ENCODE peak calls at places on chromosomes 11 and 22, in six cellular contexts. M is iPS DF 6.9; V is RWPE2; F is prostate gland; E is CD4-positive, CD25-positive, alpha-beta regulatory T cell; O is ovary. P is an unnamed sample.

GRCh38 chr22:42116848-42117424 is 13.7 kb downstream of the CYP2D6 start:
- DNase-seq in M (no peak), V (no peak), F (no peak), E (no peak), O (no peak), P (no peak)

GRCh38 chr11:117200813-117201515 is 1.8 kb downstream of the TAGLN start:
- DNase-seq in M (no peak), V (no peak), F (no peak), E (no peak), O (peak; percentile 20), P (no peak)

GRCh38 chr11:65662247-65662801 is 392 bp downstream of the RELA start:
- DNase-seq in M (no peak), V (no peak), F (no peak), E (no peak), O (peak; percentile 47), P (no peak)

GRCh38 chr11:115673720-115674119 is 169.5 kb upstream of the CADM1 start:
- DNase-seq in M (no peak), V (no peak), F (no peak), E (no peak), O (no peak), P (no peak)

GRCh38 chr11:2301631-2302272 is at the start of the genes C11orf21 and TSPAN32:
- DNase-seq in M (no peak), V (no peak), F (no peak), E (peak; percentile 63), O (no peak), P (no peak)

GRCh38 chr11:113121746-113122145 is 160.5 kb downstream of the NCAM1 start:
- DNase-seq in M (no peak), V (no peak), F (no peak), E (no peak), O (no peak), P (no peak)

GRCh38 chr11:113904379-113905101 is at the start of gene HTR3B:
- DNase-seq in M (no peak), V (no peak), F (no peak), E (no peak), O (no peak), P (no peak)

GRCh38 chr22:33076368-33076767 is 18.2 kb upstream of the SYN3 start:
- DNase-seq in M (no peak), V (no peak), F (no peak), E (no peak), O (no peak), P (no peak)

GRCh38 chr11:119322360-119322739 is 5.4 kb upstream of the MCAM start:
- DNase-seq in M (no peak), V (no peak), F (no peak), E (no peak), O (no peak), P (no peak)

GRCh38 chr11:65639623-65640482 is 2.0 kb downstream of the SIPA1 start:
- DNase-seq in M (no peak), V (no peak), F (no peak), E (peak; percentile 85), O (no peak), P (peak; percentile 35)

GRCh38 chr11:14905104-14906033 is 13.3 kb upstream of the CYP2R1 start:
- DNase-seq in M (no peak), V (no peak), F (peak; percentile 19), E (peak; percentile 83), O (peak; percentile 21), P (peak; percentile 80)

GRCh38 chr11:12889243-12889642 is 119.9 kb upstream of the RASSF10 start:
- DNase-seq in M (no peak), V (no peak), F (no peak), E (no peak), O (peak; percentile 57), P (no peak)

GRCh38 chr11:87740968-87741367 is 434.3 kb downstream of the RAB38 start:
- DNase-seq in M (no peak), V (no peak), F (no peak), E (no peak), O (no peak), P (no peak)

GRCh38 chr22:19357270-19358105 is 66.0 kb upstream of the CLTCL1 start:
- DNase-seq in M (no peak), V (no peak), F (no peak), E (no peak), O (no peak), P (no peak)

GRCh38 chr11:67054851-67055523 is 1.7 kb upstream of the RHOD start:
- DNase-seq in M (no peak), V (peak; percentile 94), F (no peak), E (no peak), O (peak; percentile 40), P (peak; percentile 91)

GRCh38 chr11:111612211-111612610 is 10.0 kb downstream of the SIK2 start:
- DNase-seq in M (no peak), V (no peak), F (no peak), E (no peak), O (no peak), P (no peak)

GRCh38 chr11:83836883-83837654 is 550.9 kb upstream of the CCDC90B start:
- DNase-seq in M (peak; percentile 58), V (no peak), F (peak; percentile 8), E (no peak), O (peak; percentile 19), P (no peak)

GRCh38 chr11:34209809-34210208 is 104.4 kb downstream of the NAT10 start:
- DNase-seq in M (no peak), V (no peak), F (no peak), E (no peak), O (no peak), P (no peak)

GRCh38 chr11:34251640-34251980 is 106.2 kb downstream of the ABTB2 start:
- DNase-seq in M (no peak), V (no peak), F (no peak), E (no peak), O (no peak), P (no peak)

GRCh38 chr11:31262761-31263160 is 106.8 kb downstream of the DCDC1 start:
- DNase-seq in M (no peak), V (no peak), F (no peak), E (no peak), O (no peak), P (no peak)

GRCh38 chr11:65041206-65042035 is at the start of gene SAC3D1:
- DNase-seq in M (no peak), V (no peak), F (no peak), E (peak; percentile 78), O (no peak), P (peak; percentile 63)

GRCh38 chr11:69630009-69630870 is 10.7 kb upstream of the CCND1 start:
- DNase-seq in M (no peak), V (no peak), F (no peak), E (no peak), O (no peak), P (no peak)

GRCh38 chr22:43131773-43132501 is 11.3 kb downstream of the MCAT start:
- DNase-seq in M (no peak), V (no peak), F (no peak), E (no peak), O (no peak), P (no peak)

GRCh38 chr11:102653744-102654291 is 28.7 kb upstream of the MMP20 start:
- DNase-seq in M (no peak), V (no peak), F (no peak), E (no peak), O (no peak), P (no peak)

GRCh38 chr11:117814766-117815261 is 9.7 kb downstream of the FXYD2 start:
- DNase-seq in M (no peak), V (no peak), F (peak; percentile 46), E (peak; percentile 80), O (no peak), P (peak; percentile 58)

GRCh38 chr11:62604460-62605130 is 2.9 kb upstream of the MTA2 start:
- DNase-seq in M (no peak), V (no peak), F (no peak), E (no peak), O (no peak), P (no peak)

DNA sequence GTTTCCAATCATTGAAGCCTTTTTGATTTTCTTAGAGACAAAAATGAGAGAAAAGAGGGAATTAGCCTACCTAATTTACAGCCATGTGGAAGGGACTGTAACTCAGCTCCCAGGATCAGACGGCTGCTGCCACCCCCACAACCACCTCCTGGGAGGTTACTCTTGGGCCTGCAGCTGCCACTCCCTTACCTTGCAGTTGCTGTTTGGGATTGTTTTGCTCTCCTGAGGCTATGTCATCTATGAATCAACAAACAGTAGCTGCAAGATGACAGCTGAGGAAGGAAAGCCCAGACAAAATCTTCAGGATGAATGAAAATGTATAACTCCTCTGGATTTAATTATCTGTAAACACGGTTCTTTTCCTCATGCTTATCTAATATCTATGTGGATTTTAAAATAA is 28.0 kb upstream of the ZC3H12C start:
- DNase-seq in M (no peak), V (no peak), F (no peak), E (no peak), O (no peak), P (no peak)
- H3K4me3 ChIP-seq in M (no peak overlapping the region), V (no peak overlapping the region), F (no peak overlapping the region), E (no peak overlapping the region), O (no peak overlapping the region), P (no peak overlapping the region)

GRCh38 chr11:73971175-73971719 is 11.4 kb downstream of the UCP2 start:
- DNase-seq in M (no peak), V (no peak), F (no peak), E (no peak), O (no peak), P (peak; percentile 20)

GRCh38 chr11:73974611-73975478 is 7.8 kb downstream of the UCP2 start:
- DNase-seq in M (no peak), V (no peak), F (no peak), E (no peak), O (no peak), P (no peak)

GRCh38 chr11:73975479-73975757 is 7.2 kb downstream of the UCP2 start:
- DNase-seq in M (no peak), V (no peak), F (no peak), E (no peak), O (no peak), P (no peak)

GRCh38 chr11:73972187-73972586 is 10.5 kb downstream of the UCP2 start:
- DNase-seq in M (no peak), V (no peak), F (no peak), E (no peak), O (no peak), P (no peak)

GRCh38 chr11:73972620-73973449 is 9.8 kb downstream of the UCP2 start:
- DNase-seq in M (no peak), V (no peak), F (no peak), E (no peak), O (no peak), P (no peak)
- H3K27ac ChIP-seq in M (no peak overlapping the region), V (no peak overlapping the region), F (no peak overlapping the region), E (peak overlapping the region; percentile 97), O (no peak overlapping the region), P (no peak overlapping the region)

GRCh38 chr11:68215524-68216170 is 2.6 kb upstream of the KMT5B start:
- DNase-seq in M (no peak), V (no peak), F (no peak), E (no peak), O (no peak), P (peak; percentile 39)
- H3K4me3 ChIP-seq in M (no peak overlapping the region), V (no peak overlapping the region), F (no peak overlapping the region), E (no peak overlapping the region), O (no peak overlapping the region), P (no peak overlapping the region)

DNA sequence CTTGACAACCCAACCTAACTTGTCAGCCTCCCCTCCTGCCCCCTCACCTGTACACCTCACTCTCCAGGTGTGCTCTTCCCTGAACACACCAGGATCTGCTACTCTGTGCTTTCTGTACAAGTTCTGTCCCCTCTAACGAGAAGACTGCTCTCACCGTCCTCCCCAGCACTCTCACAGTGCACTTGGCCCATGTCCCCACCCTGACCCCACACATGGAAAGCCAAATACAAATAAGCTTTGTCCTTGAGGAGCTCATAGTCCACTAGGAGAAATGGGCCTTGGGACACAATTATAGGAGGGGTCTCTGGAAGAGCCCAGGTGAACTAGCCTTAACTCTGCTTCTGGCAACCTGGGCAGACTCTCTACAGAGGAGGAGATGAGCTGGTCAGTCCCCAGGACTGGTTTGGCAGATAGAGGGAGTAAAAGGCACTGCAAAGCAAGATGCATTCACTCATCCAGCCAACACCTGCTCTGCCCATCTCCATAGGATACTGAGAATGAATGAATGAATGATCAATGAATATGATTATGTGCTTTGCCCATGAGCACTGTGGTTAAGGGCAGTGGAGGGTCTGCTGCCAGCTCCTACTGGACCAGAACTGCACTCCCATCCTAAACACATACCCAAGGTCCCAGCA is 9.9 kb downstream of the NIPSNAP1 start:
- DNase-seq in M (no peak), V (no peak), F (no peak), E (no peak), O (no peak), P (no peak)
- H3K27ac ChIP-seq in M (no peak overlapping the region), V (no peak overlapping the region), F (no peak overlapping the region), E (no peak overlapping the region), O (no peak overlapping the region), P (no peak overlapping the region)

P was measured in pancreas.